ENCODE peak calls at places on chromosomes 6 and 20, in six cellular contexts. L, N, D, I, T and W are unnamed samples.

GRCh38 chr20:63139369-63139768 is 76.6 kb downstream of the YTHDF1 start:
- DNase-seq in L (no peak), N (no peak), D (no peak), I (no peak), T (no peak), W (no peak)

GRCh38 chr6:167786859-167787675 is 39.6 kb upstream of the AFDN start:
- DNase-seq in L (no peak), N (no peak), D (no peak), I (no peak), T (no peak), W (no peak)

GRCh38 chr6:43773050-43773956 is 3.3 kb downstream of the VEGFA start:
- DNase-seq in L (peak), N (peak), D (no peak), I (peak), T (peak), W (no peak)

GRCh38 chr20:22449115-22449973 is 135.0 kb downstream of the FOXA2 start:
- DNase-seq in L (no peak), N (no peak), D (no peak), I (no peak), T (no peak), W (no peak)

GRCh38 chr20:17650816-17651760 is 31.0 kb downstream of the RRBP1 start:
- DNase-seq in L (peak), N (no peak), D (no peak), I (no peak), T (no peak), W (peak)

GRCh38 chr6:36964349-36964748 is 9.8 kb downstream of the PI16 start:
- DNase-seq in L (no peak), N (no peak), D (no peak), I (no peak), T (no peak), W (no peak)

GRCh38 chr6:170116643-170117042 is 174.2 kb downstream of the DLL1 start:
- DNase-seq in L (no peak), N (no peak), D (no peak), I (no peak), T (no peak), W (no peak)

GRCh38 chr6:15427360-15428070 is 181.6 kb downstream of the JARID2 start:
- DNase-seq in L (no peak), N (no peak), D (no peak), I (no peak), T (no peak), W (no peak)

GRCh38 chr6:34381086-34381485 is 11.4 kb downstream of the NUDT3 start:
- DNase-seq in L (peak), N (no peak), D (no peak), I (no peak), T (no peak), W (peak)

GRCh38 chr6:6654599-6655575 is 66.4 kb downstream of the LY86 start:
- DNase-seq in L (peak), N (no peak), D (no peak), I (no peak), T (no peak), W (no peak)

GRCh38 chr6:113695506-113695905 is 161.6 kb upstream of the MARCKS start:
- DNase-seq in L (peak), N (no peak), D (no peak), I (no peak), T (no peak), W (peak)

GRCh38 chr6:19988555-19988954 is 151.4 kb downstream of the ID4 start:
- DNase-seq in L (peak), N (no peak), D (no peak), I (peak), T (no peak), W (no peak)

GRCh38 chr20:20457392-20458126 is 89.7 kb downstream of the INSM1 start:
- DNase-seq in L (peak), N (no peak), D (no peak), I (peak), T (no peak), W (peak)

GRCh38 chr20:14444106-14444505 is 106.7 kb upstream of the FLRT3 start:
- DNase-seq in L (no peak), N (no peak), D (no peak), I (no peak), T (no peak), W (peak)

GRCh38 chr20:20038586-20038985 is 13.7 kb downstream of the CRNKL1 start:
- DNase-seq in L (no peak), N (no peak), D (no peak), I (no peak), T (no peak), W (no peak)

GRCh38 chr6:147817042-147817689 is 308.7 kb downstream of the SAMD5 start:
- DNase-seq in L (no peak), N (no peak), D (no peak), I (no peak), T (no peak), W (no peak)

GRCh38 chr6:7542065-7542877 is 800 bp downstream of the DSP start:
- DNase-seq in L (no peak), N (peak), D (no peak), I (no peak), T (peak), W (no peak)

GRCh38 chr6:9628819-9629218 is 786.1 kb downstream of the TFAP2A start:
- DNase-seq in L (no peak), N (no peak), D (no peak), I (no peak), T (no peak), W (no peak)

GRCh38 chr6:30500421-30501069 is 11.2 kb downstream of the HLA-E start:
- DNase-seq in L (peak), N (no peak), D (no peak), I (no peak), T (no peak), W (peak)

GRCh38 chr20:42432485-42432884 is 757.2 kb downstream of the PTPRT start:
- DNase-seq in L (peak), N (no peak), D (no peak), I (no peak), T (no peak), W (no peak)

GRCh38 chr20:33349493-33349892 is 51.8 kb downstream of the CDK5RAP1 start:
- DNase-seq in L (no peak), N (no peak), D (no peak), I (no peak), T (no peak), W (no peak)

GRCh38 chr6:158817298-158818007 is 1.7 kb downstream of the EZR start:
- DNase-seq in L (no peak), N (peak), D (no peak), I (no peak), T (peak), W (no peak)

GRCh38 chr6:123529843-123530242 is 106.9 kb downstream of the TRDN start:
- DNase-seq in L (no peak), N (no peak), D (no peak), I (no peak), T (no peak), W (no peak)

GRCh38 chr6:45378324-45378926 is 691 bp upstream of the SUPT3H start:
- DNase-seq in L (no peak), N (peak), D (no peak), I (no peak), T (no peak), W (no peak)

GRCh38 chr6:149714442-149714841 is 3.5 kb downstream of the LATS1 start:
- DNase-seq in L (no peak), N (no peak), D (no peak), I (no peak), T (no peak), W (no peak)
- H3K4me3 ChIP-seq in L (no peak), N (no peak), D (no peak), I (no peak), T (no peak), W (no peak)

DNA sequence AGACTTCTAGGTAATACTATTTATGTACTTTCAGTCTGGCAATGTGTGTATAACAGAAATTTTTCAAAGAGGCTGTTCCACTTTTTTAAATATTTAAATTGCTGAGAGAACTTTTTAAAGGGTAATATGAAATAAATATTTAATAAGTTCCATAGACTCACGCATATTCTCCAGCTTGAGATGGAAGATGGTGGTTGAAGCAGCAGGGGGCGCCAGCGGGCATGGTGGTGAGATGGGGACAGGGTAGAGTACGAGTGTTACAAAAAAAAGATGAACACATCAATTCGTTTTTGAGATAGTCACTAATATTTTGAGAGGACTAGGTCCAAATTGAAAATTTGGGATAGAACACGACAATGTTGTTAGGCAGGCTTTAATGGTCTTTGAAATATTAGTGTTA is 68.4 kb downstream of the RSPO3 start:
- DNase-seq in L (peak), N (peak), D (no peak), I (no peak), T (peak), W (no peak)
- TF ChIP-seq CTCF in L (peak), N (peak), D (peak), I (peak), T (peak), W (peak)

GRCh38 chr20:51532577-51533191 is 9.8 kb downstream of the NFATC2 start:
- DNase-seq in L (peak), N (peak), D (no peak), I (no peak), T (peak), W (peak)
- H3K4me3 ChIP-seq in L (no peak), N (no peak), D (no peak), I (no peak), T (no peak), W (no peak)

GRCh38 chr6:12296255-12296573 is 6.1 kb downstream of the EDN1 start:
- DNase-seq in L (peak), N (no peak), D (no peak), I (no peak), T (no peak), W (peak)

GRCh38 chr6:12293931-12294800 is 4.0 kb downstream of the EDN1 start:
- DNase-seq in L (no peak), N (no peak), D (no peak), I (peak), T (no peak), W (no peak)

GRCh38 chr6:12296604-12297003 is 6.4 kb downstream of the EDN1 start:
- DNase-seq in L (no peak), N (no peak), D (no peak), I (no peak), T (no peak), W (no peak)

GRCh38 chr6:12295558-12296254 is 5.5 kb downstream of the EDN1 start:
- DNase-seq in L (no peak), N (no peak), D (no peak), I (no peak), T (no peak), W (no peak)

DNA sequence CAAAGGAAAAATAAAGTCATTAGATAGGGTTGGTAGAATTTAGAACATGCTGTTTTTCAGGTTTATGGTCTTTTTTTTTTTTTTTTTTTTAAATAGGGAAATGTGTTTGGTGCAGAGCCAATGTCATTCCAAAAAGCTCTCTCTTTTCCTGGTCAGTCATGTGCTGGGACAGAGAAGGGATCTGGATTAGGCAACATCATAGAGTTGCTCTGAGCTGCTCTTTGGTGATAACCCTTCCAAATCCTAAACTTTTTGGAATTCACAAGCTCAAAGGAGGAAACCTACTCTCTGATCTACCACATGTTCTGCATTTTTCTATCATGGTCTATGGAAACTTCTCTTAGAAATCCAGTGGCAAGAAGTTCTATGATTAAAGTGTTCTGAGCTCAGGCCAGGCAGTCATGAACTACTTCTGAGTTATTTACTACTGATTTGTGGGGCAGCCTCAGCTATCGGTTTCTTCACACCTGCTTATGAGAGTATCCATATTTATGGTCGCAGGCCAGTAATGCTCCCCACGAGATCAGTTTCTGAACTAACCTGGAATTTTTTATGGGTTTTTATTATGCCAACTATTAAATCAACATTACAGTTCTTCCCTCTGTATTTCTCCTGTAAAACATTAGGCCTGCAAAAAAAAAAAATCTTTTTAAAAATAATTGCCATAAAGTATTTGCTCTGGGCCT is 4.8 kb downstream of the EDN1 start:
- DNase-seq in L (peak), N (no peak), D (no peak), I (no peak), T (no peak), W (no peak)
- TF ChIP-seq CTCF in L (no peak), N (no peak), D (no peak), I (no peak), T (no peak), W (no peak)

DNA sequence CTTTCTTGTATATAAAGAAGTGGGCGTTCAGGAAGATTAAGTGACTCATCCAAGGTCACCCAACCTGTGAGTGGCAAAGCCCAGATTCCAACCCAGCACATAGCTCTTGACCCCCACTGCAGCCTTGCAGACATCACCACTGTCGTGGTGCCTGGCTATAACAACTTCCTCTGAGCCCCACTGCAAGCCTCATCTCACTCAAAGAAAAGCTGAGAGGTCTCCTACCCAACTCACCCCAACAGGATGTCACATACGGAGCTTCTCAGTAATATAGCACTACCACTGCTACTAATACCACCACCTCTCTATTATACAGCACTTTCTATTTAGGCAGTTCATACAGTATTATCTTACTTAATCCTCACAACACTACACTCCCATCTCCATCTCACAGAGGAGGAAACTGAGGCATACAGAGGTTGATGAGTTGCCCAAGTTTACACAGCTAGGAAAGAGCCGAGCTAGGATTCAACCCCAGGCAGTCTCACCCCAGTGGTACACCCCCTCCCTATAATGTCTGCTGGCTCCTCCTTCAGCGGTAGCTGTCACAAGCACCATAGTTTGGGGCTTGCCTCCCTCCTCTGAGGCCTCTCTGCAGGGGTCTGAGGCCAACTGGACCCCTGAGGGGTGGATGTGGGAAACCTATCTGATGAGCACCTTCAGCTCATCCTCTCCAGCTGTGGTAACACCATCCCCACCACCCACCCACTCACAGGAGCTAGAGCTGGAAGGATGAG is 19.5 kb downstream of the TFEB start:
- DNase-seq in L (no peak), N (no peak), D (no peak), I (no peak), T (no peak), W (no peak)
- H3K4me3 ChIP-seq in L (no peak), N (no peak), D (no peak), I (no peak), T (no peak), W (no peak)

DNA sequence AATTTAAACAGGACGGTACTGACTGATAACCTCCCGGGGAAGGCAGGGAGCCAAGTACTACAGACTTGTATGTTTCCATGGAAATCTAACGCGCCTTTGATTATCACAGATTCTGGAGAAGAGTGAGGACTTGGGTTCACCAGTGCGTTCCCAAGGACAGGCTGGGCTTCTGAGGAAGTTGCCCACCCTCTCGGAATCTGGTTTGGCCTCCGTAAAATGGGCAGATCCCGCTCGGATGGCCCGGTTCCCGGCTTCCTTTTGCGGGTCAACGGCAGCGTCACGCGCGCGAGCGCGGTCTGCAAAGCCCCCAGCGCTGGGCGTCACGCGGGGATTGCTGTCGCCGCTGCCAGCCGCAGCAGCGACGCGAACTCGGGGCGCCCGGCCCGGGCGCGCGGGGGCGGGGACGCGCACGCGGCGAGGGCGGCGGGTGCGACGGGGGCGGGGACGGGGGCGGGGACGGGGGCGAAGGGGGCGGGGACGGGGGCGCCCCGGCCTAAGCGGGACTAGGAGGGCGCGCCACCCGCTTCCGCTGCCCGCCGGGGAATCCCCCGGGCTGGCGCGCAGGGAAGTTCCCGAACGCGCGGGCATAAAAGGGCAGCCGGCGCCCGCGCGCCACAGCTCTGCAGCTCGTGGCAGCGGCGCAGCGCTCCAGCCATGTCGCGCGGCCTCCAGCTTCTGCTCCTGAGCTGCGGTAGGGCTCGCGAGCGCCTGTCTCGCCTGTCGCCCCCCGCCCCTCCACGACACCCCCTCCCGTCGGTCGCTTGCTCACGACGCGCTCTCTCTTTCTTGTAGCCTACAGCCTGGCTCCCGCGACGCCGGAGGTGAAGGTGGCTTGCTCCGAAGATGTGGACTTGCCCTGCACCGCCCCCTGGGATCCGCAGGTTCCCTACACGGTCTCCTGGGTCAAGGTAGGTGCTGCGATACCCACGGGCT is at the start of gene CD83:
- DNase-seq in L (peak), N (peak), D (no peak), I (no peak), T (peak), W (peak)
- TF ChIP-seq CTCF in L (no peak), N (no peak), D (peak), I (peak), T (no peak), W (peak)

DNA sequence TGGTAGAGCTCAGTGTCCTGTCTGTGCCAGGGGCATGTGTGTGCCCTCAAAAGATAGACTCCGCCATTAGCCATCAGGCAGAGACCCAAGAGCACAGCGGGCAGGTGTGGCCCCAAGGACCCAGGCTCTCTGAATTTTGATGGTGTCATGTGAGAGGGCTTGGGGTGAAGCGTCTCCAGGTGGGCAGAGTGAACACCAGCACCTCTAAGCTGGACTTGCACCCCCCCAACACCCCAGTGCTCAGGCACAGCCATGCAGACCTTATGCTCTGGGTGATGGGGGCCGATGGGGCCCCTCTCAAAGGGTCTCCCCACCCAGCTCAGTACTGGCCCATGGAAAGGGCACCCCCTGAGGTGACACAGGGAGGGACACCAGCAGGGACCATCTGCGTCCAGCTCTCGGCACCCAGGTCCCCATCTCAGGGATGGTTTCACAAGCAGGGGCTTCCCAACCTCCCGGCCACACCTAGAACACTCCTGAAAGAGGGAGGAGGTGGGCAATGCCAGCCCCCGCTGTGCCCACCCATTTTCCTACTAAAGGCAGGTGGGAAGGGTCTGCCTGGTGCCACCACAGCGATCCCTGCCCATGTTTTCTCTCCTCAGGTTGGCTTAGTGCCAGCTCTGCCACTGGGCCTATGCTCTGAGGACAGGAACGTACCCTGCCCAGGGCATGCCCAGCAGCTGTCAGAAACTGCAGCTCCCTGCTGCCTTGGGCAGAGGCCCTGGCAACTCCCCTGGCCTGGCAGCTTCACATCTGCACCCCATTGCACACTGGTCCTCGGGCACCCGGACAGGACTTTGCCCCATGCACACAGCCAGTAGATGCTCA is 3.5 kb downstream of the CST7 start:
- DNase-seq in L (no peak), N (no peak), D (no peak), I (no peak), T (peak), W (no peak)
- H3K4me3 ChIP-seq in L (no peak), N (no peak), D (no peak), I (no peak), T (no peak), W (no peak)